ENCODE peak calls at places on chromosomes 3 and 15, in five cellular contexts. Z, W, P, Y and F are unnamed samples.

GRCh38 chr3:74601793-74602192 is 12.7 kb downstream of the CNTN3 start:
- DNase-seq in Z (no peak), P (no peak), Y (no peak), W (no peak), F (no peak)

GRCh38 chr3:27758083-27758482 is 36.0 kb upstream of the EOMES start:
- DNase-seq in Y (no peak), Z (no peak), W (no peak), P (peak; percentile 95), F (no peak)

GRCh38 chr3:18201315-18201714 is 223.8 kb downstream of the SATB1 start:
- DNase-seq in P (no peak), Z (peak; percentile 21), W (no peak), Y (no peak), F (no peak)

GRCh38 chr3:124834723-124835718 is 52.1 kb downstream of the ITGB5 start:
- DNase-seq in Z (peak; percentile 62), Y (peak; percentile 23), W (peak; percentile 90), P (peak; percentile 79), F (peak; percentile 80)

GRCh38 chr3:82376883-82377282 is 615.4 kb upstream of the GBE1 start:
- DNase-seq in W (no peak), Z (peak; percentile 28), Y (peak; percentile 0), P (peak; percentile 2), F (no peak)

GRCh38 chr3:129246636-129247035 is 2.8 kb upstream of the COPG1 start:
- DNase-seq in Z (no peak), W (no peak), P (no peak), Y (no peak), F (no peak)

GRCh38 chr3:52917044-52917443 is 19.7 kb upstream of the STIMATE start:
- DNase-seq in P (no peak), Y (no peak), W (no peak), Z (no peak), F (no peak)

GRCh38 chr3:194572131-194572789 is 61.0 kb downstream of the TMEM44 start:
- DNase-seq in Y (peak; percentile 93), P (peak; percentile 30), W (peak; percentile 60), Z (peak; percentile 40), F (peak; percentile 24)

GRCh38 chr3:116188231-116188785 is 257.0 kb downstream of the LSAMP start:
- DNase-seq in Z (no peak), Y (no peak), W (no peak), P (peak; percentile 23), F (peak; percentile 73)

DNA sequence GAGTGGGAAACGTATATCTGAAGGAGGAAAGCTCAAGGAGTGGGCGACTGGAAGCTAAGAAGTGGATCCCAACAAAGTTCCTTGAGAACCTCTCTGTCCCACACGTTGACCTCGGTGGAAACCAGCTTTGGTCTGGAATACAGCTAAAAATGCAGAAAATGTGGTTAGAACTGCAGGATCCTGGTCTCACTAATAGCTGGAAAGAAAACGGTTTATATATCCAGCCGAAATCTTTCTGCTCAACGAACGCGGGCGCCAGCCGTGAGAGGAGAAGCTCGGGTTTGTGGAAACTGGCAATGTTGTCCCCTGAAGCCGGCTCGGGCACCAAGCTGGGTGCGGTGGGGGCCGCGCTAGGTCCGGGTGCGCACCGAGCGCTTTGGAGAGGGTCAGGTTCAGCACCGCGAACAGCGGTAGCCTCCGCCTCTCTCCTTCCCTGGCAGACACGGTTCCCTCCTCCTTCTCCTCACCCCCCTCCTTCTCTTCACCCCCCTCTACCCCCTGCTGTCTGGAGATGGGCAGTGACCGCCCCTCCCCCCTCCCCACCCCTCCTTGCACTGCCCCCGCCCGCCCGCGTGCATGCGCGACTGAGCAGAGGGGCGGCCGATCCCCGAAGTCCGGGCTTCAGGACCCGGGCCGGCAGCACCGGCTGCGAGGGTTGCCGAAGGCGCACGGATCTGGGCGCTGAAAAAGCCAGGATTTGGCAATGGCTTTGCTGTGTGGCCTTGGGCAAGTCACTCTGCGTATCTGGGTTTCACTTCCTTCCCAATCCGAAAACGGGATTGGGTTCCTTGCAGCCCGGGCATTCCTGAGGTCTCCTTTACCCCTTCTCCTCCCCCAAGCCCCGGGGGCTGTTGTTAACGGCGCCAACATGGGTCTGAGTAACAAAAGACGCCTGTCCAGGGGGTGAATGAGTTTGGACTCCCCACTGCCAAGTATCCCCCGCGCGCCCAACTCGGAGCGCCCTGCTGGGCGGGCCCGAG is at the start of gene SKOR1:
- DNase-seq in P (no peak), Z (peak; percentile 85), Y (no peak), W (no peak), F (no peak)
- TF ChIP-seq EZH2 in P (peak; percentile 64), Z (peak; percentile 75), Y (no peak), W (no peak), F (no peak)

GRCh38 chr3:147415337-147415736 is 6.2 kb downstream of the ZIC1 start:
- DNase-seq in Y (no peak), P (no peak), Z (peak; percentile 73), W (no peak), F (no peak)

GRCh38 chr3:147413712-147414325 is 4.7 kb downstream of the ZIC1 start:
- DNase-seq in P (no peak), Y (no peak), W (no peak), Z (peak; percentile 58), F (no peak)

GRCh38 chr3:147414369-147415135 is 5.4 kb downstream of the ZIC1 start:
- DNase-seq in W (no peak), Y (no peak), Z (peak; percentile 3), P (no peak), F (no peak)

GRCh38 chr3:147417896-147418295 is 8.7 kb downstream of the ZIC1 start:
- DNase-seq in Y (no peak), W (no peak), Z (no peak), P (no peak), F (no peak)

DNA sequence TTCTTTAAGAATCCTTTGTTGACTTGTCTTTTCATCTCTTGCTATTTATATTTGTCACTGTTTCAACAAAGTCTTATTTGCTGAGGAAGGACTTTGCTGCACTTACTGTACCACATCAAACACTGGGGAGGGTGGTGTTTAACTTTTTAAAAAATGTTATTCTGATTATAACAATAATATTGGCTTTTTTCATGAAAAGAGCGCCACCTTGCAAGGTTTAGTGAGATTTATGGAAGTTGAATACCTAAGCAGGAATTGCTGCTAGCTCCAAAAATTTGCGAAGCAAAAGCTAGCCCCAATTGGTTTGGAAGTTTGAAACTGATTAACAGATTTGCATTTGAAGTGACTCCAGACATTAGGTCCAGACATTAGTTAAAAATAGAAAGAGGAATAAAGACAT is 6.7 kb downstream of the ZIC1 start:
- DNase-seq in W (no peak), P (no peak), Z (peak; percentile 21), Y (no peak), F (no peak)
- H3K4me1 ChIP-seq in W (peaks cover 7% of the 10 kb centered on the region), P (peaks cover 2% of the 10 kb centered on the region), Z (peaks cover 7% of the 10 kb centered on the region), Y (no peaks in the 10 kb centered on the region), F (peaks cover 8% of the 10 kb centered on the region)

DNA sequence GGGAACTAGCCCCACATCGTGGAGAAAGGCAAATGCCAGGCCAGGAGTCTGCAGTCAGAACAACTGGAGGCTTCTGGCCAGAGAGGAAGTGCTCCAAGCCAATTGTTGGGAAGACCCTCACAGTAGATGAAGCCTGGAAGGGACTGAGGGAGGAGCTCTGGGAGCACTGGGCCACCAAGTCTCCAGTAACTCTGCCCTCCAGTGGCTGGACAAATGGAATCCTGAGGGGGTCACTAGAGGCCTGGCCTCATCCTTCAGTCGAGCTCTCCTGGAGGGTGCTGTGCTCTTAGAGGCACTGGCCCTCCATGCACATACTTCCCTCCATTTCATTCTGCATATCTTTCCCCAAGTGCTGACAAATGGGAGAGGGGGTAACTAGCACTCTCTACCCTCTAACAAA is 103.0 kb downstream of the MYLK start:
- DNase-seq in Y (no peak), W (no peak), P (no peak), Z (no peak), F (no peak)
- TF ChIP-seq CTCF in Y (peak; percentile 37), W (no peak), P (peak; percentile 12), Z (no peak), F (no peak)

GRCh38 chr3:134030382-134030753 is 643 bp upstream of the SLCO2A1 start:
- DNase-seq in W (no peak), Z (peak; percentile 16), Y (no peak), P (no peak), F (no peak)

GRCh38 chr3:134027631-134028030 is 2.1 kb downstream of the SLCO2A1 start:
- DNase-seq in Y (no peak), P (peak; percentile 39), Z (no peak), W (peak; percentile 14), F (no peak)

GRCh38 chr3:134028486-134029255 is 1.1 kb downstream of the SLCO2A1 start:
- DNase-seq in Y (no peak), W (peak; percentile 23), P (no peak), Z (peak; percentile 16), F (no peak)

GRCh38 chr3:134029734-134030381 is at the start of gene SLCO2A1:
- DNase-seq in Z (peak; percentile 77), P (peak; percentile 30), W (peak; percentile 23), Y (no peak), F (no peak)

GRCh38 chr3:134029256-134029733 is 430 bp downstream of the SLCO2A1 start:
- DNase-seq in P (peak; percentile 34), Y (no peak), Z (no peak), W (peak; percentile 38), F (no peak)
- TF ChIP-seq EZH2 in P (peak; percentile 10), Y (no peak), Z (peak; percentile 58), W (no peak), F (no peak)

DNA sequence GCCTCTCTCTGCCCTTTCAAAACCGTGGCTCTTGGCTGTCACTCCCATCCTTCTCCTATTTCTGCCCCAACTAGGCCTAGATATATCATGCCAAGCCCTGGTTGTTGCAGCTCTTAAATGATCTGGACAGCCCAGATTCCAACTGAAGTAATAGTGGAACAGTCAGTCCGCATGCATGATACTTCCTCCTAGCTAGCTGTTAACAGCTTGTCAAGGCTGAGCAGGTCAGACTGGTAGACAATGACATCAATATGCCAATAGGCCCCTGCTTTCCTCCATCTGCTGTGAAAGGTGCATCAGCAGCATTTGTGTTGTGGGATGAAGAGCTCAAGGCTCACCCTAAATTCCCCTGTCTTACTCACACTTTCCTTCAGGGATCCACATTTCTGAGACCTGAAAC is 527.7 kb upstream of the TGFBR2 start:
- DNase-seq in Z (no peak), Y (no peak), P (peak; percentile 73), W (no peak), F (no peak)
- H3K4me1 ChIP-seq in Z (peaks cover 10% of the 10 kb centered on the region), Y (no peaks in the 10 kb centered on the region), P (peaks cover 7% of the 10 kb centered on the region), W (no peaks in the 10 kb centered on the region), F (peaks cover 4% of the 10 kb centered on the region)

DNA sequence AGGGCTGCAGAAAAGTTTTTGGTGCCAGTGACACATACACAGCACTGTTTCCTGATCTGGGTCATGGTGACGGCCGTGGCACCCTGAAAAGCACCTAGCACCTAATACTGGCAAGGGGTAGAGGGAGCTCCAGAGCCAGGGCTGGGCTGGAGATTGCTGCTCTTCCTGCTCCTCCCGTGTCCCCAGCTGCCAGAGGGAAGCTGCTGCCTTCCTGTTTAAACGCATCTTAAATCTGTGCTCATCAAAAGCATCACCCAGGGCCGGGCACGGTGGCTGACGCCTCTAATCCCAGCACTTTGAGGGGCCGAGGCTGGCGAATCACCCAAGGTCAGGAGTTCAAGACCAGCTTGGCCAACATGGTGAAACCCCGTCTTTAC is 156.7 kb upstream of the MEF2A start:
- DNase-seq in Y (no peak), Z (peak; percentile 63), P (peak; percentile 58), W (peak; percentile 40), F (peak; percentile 33)
- TF ChIP-seq CTCF in Y (no peak), Z (peak; percentile 50), P (peak; percentile 92), W (peak; percentile 30), F (peak; percentile 43)

DNA sequence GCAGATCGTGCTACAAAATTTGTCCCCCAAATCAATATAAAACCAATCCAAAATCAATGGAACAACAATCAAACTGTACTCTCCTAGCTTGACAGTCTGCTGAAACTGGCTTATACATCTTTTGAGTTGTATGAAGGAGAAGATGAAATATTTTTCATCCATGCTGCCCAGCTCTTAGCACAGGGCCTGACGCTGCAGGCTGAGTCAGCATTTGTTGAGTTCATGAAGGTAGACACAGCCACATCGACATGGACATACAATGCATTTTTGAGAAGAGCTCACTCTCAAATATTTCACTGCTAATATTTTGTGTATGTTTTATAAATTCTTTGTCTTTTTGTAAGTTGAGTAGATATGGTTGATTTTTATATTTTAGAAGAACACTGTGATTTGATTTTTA is 327.3 kb downstream of the OTOL1 start:
- DNase-seq in W (no peak), P (no peak), Z (no peak), Y (no peak), F (no peak)
- TF ChIP-seq EZH2 in W (no peak), P (no peak), Z (no peak), Y (no peak), F (no peak)